ENCODE peak calls at places on chromosomes 12 and 14, in four cellular contexts. One of them, this sample, is unnamed.
A peak's percentile ranks its signal among the peaks of the same experiment; 100 is the strongest.

GRCh38 chr12:84910549-84911241 is 1.9 kb downstream of the SLC6A15 start:
- DNase-seq in tibial nerve: no peak
- DNase-seq in heart left ventricle: no peak
- DNase-seq in K562: no peak
- DNase-seq in this sample: no peak

GRCh38 chr12:87801860-87802720 is 227.1 kb downstream of the C12orf50 start:
- DNase-seq in K562: no peak
- DNase-seq in tibial nerve: no peak
- DNase-seq in heart left ventricle: no peak
- DNase-seq in this sample: no peak

GRCh38 chr12:116065561-116065960 is 211.9 kb downstream of the MED13L start:
- DNase-seq in heart left ventricle: no peak
- DNase-seq in K562: no peak
- DNase-seq in tibial nerve: no peak
- DNase-seq in this sample: no peak

GRCh38 chr12:58288191-58288590 is 346.8 kb downstream of the ATP23 start:
- DNase-seq in K562: no peak
- DNase-seq in tibial nerve: no peak
- DNase-seq in heart left ventricle: no peak
- DNase-seq in this sample: no peak

GRCh38 chr14:65506801-65507200 is 94.3 kb downstream of the FUT8 start:
- DNase-seq in K562: no peak
- DNase-seq in tibial nerve: no peak
- DNase-seq in heart left ventricle: no peak
- DNase-seq in this sample: no peak

GRCh38 chr12:89857652-89858274 is 149.1 kb upstream of the ATP2B1 start:
- DNase-seq in K562: no peak
- DNase-seq in tibial nerve: no peak
- DNase-seq in heart left ventricle: no peak
- DNase-seq in this sample: peak; percentile 8

GRCh38 chr12:9866786-9867379 is 2.3 kb downstream of the CLEC2B start:
- DNase-seq in heart left ventricle: no peak
- DNase-seq in K562: no peak
- DNase-seq in tibial nerve: no peak
- DNase-seq in this sample: peak; percentile 4

GRCh38 chr12:42382013-42382696 is 56.2 kb downstream of the PPHLN1 start:
- DNase-seq in K562: no peak
- DNase-seq in tibial nerve: no peak
- DNase-seq in heart left ventricle: no peak
- DNase-seq in this sample: no peak

GRCh38 chr12:57238854-57239554 is 9.5 kb downstream of the SHMT2 start:
- DNase-seq in K562: peak; percentile 93
- DNase-seq in heart left ventricle: peak; percentile 90
- DNase-seq in tibial nerve: peak; percentile 76
- DNase-seq in this sample: peak; percentile 90

GRCh38 chr14:89378119-89378518 is 38.9 kb downstream of the FOXN3 start:
- DNase-seq in tibial nerve: no peak
- DNase-seq in heart left ventricle: no peak
- DNase-seq in K562: no peak
- DNase-seq in this sample: no peak

GRCh38 chr12:69688496-69689427 is 10.3 kb downstream of the BEST3 start:
- DNase-seq in tibial nerve: no peak
- DNase-seq in K562: peak; percentile 76
- DNase-seq in heart left ventricle: peak; percentile 33
- DNase-seq in this sample: peak; percentile 66

GRCh38 chr12:131907379-131908081 is 13.1 kb downstream of the ULK1 start:
- DNase-seq in heart left ventricle: no peak
- DNase-seq in K562: no peak
- DNase-seq in tibial nerve: no peak
- DNase-seq in this sample: no peak

GRCh38 chr12:55693323-55694187 is 14.1 kb downstream of the ITGA7 start:
- DNase-seq in K562: no peak
- DNase-seq in tibial nerve: no peak
- DNase-seq in heart left ventricle: no peak
- DNase-seq in this sample: no peak

GRCh38 chr14:35001624-35002023 is 18.8 kb downstream of the SRP54 start:
- DNase-seq in heart left ventricle: no peak
- DNase-seq in tibial nerve: no peak
- DNase-seq in K562: no peak
- DNase-seq in this sample: no peak

GRCh38 chr12:19129121-19129485 is 430 bp upstream of the PLEKHA5 start:
- DNase-seq in heart left ventricle: no peak
- DNase-seq in K562: no peak
- DNase-seq in tibial nerve: no peak
- DNase-seq in this sample: no peak

GRCh38 chr14:101004954-101005353 is 101.4 kb upstream of the RTL1 start:
- DNase-seq in K562: no peak
- DNase-seq in heart left ventricle: no peak
- DNase-seq in tibial nerve: no peak
- DNase-seq in this sample: no peak

GRCh38 chr14:85934123-85934885 is 404.4 kb downstream of the FLRT2 start:
- DNase-seq in K562: peak; percentile 1
- DNase-seq in heart left ventricle: peak; percentile 33
- DNase-seq in tibial nerve: no peak
- DNase-seq in this sample: peak; percentile 92

GRCh38 chr12:51371295-51371953 is 19.8 kb downstream of the GALNT6 start:
- DNase-seq in tibial nerve: no peak
- DNase-seq in heart left ventricle: peak; percentile 36
- DNase-seq in K562: no peak
- DNase-seq in this sample: no peak

GRCh38 chr14:50659327-50659974 is 8.7 kb downstream of the SAV1 start:
- DNase-seq in heart left ventricle: peak; percentile 31
- DNase-seq in K562: no peak
- DNase-seq in tibial nerve: no peak
- DNase-seq in this sample: peak; percentile 5

GRCh38 chr12:18242380-18243089 is 18.8 kb upstream of the PIK3C2G start:
- DNase-seq in tibial nerve: no peak
- DNase-seq in heart left ventricle: no peak
- DNase-seq in K562: no peak
- DNase-seq in this sample: no peak

GRCh38 chr12:70213707-70214106 is 29.5 kb upstream of the CNOT2 start:
- DNase-seq in tibial nerve: no peak
- DNase-seq in heart left ventricle: no peak
- DNase-seq in K562: no peak
- DNase-seq in this sample: no peak

GRCh38 chr12:94511506-94511905 is 51.8 kb upstream of the CEP83 start:
- DNase-seq in heart left ventricle: no peak
- DNase-seq in tibial nerve: no peak
- DNase-seq in K562: no peak
- DNase-seq in this sample: no peak

GRCh38 chr12:6958609-6959375 is 7.6 kb downstream of the PTPN6 start:
- DNase-seq in K562: no peak
- DNase-seq in tibial nerve: no peak
- DNase-seq in heart left ventricle: no peak
- DNase-seq in this sample: no peak

GRCh38 chr12:41151789-41152188 is 36.3 kb upstream of the PDZRN4 start:
- DNase-seq in heart left ventricle: no peak
- DNase-seq in K562: no peak
- DNase-seq in tibial nerve: no peak
- DNase-seq in this sample: no peak

GRCh38 chr14:49033131-49033530 is 553.0 kb downstream of the RPS29 start:
- DNase-seq in heart left ventricle: no peak
- DNase-seq in tibial nerve: no peak
- DNase-seq in K562: no peak
- DNase-seq in this sample: no peak

GRCh38 chr14:100844082-100844408 is 18.1 kb downstream of the MEG3 start:
- DNase-seq in heart left ventricle: no peak
- DNase-seq in K562: no peak
- DNase-seq in tibial nerve: no peak
- DNase-seq in this sample: no peak

GRCh38 chr14:99655521-99655920 is 10.6 kb downstream of the HHIPL1 start:
- DNase-seq in heart left ventricle: no peak
- DNase-seq in K562: no peak
- DNase-seq in tibial nerve: no peak
- DNase-seq in this sample: no peak

GRCh38 chr12:90854136-90854689 is 100.8 kb downstream of the CCER1 start:
- DNase-seq in heart left ventricle: no peak
- DNase-seq in tibial nerve: no peak
- DNase-seq in K562: peak; percentile 16
- DNase-seq in this sample: peak; percentile 4

GRCh38 chr14:47332099-47332498 is 343.3 kb downstream of the MDGA2 start:
- DNase-seq in K562: no peak
- DNase-seq in tibial nerve: no peak
- DNase-seq in heart left ventricle: no peak
- DNase-seq in this sample: no peak

GRCh38 chr12:91562476-91562875 is 379.9 kb upstream of the DCN start:
- DNase-seq in tibial nerve: no peak
- DNase-seq in heart left ventricle: no peak
- DNase-seq in K562: no peak
- DNase-seq in this sample: no peak

GRCh38 chr12:50799908-50800307 is 36.0 kb downstream of the ATF1 start:
- DNase-seq in tibial nerve: no peak
- DNase-seq in heart left ventricle: no peak
- DNase-seq in K562: no peak
- DNase-seq in this sample: peak; percentile 12

GRCh38 chr14:80212025-80212402 is 710 bp upstream of the DIO2 start:
- DNase-seq in K562: no peak
- DNase-seq in tibial nerve: no peak
- DNase-seq in heart left ventricle: no peak
- DNase-seq in this sample: no peak

GRCh38 chr12:114384746-114385145 is 21.2 kb downstream of the TBX5 start:
- DNase-seq in tibial nerve: no peak
- DNase-seq in K562: no peak
- DNase-seq in heart left ventricle: no peak
- DNase-seq in this sample: no peak

GRCh38 chr14:92675421-92675820 is 73.0 kb downstream of the LGMN start:
- DNase-seq in K562: no peak
- DNase-seq in heart left ventricle: no peak
- DNase-seq in tibial nerve: no peak
- DNase-seq in this sample: no peak
- TF ChIP-seq POLR2A in K562: no peak
- TF ChIP-seq POLR2A in heart left ventricle: no peak
- TF ChIP-seq POLR2A in tibial nerve: no peak
- TF ChIP-seq POLR2A in this sample: no peak

GRCh38 chr12:2960432-2960956 is 1.3 kb downstream of the TEAD4 start:
- DNase-seq in K562: peak; percentile 35
- DNase-seq in heart left ventricle: no peak
- DNase-seq in tibial nerve: no peak
- DNase-seq in this sample: no peak

GRCh38 chr12:2960996-2961616 is 1.9 kb downstream of the TEAD4 start:
- DNase-seq in tibial nerve: no peak
- DNase-seq in K562: peak; percentile 13
- DNase-seq in heart left ventricle: no peak
- DNase-seq in this sample: no peak

GRCh38 chr12:2959194-2959507 is at the start of gene TEAD4:
- DNase-seq in K562: peak; percentile 76
- DNase-seq in heart left ventricle: peak; percentile 79
- DNase-seq in tibial nerve: no peak
- DNase-seq in this sample: no peak

GRCh38 chr12:2958432-2959193 is 584 bp upstream of the TEAD4 start:
- DNase-seq in tibial nerve: no peak
- DNase-seq in heart left ventricle: peak; percentile 73
- DNase-seq in K562: peak; percentile 72
- DNase-seq in this sample: no peak

GRCh38 chr12:2959508-2960431 is 573 bp downstream of the TEAD4 start:
- DNase-seq in tibial nerve: no peak
- DNase-seq in K562: peak; percentile 54
- DNase-seq in heart left ventricle: peak; percentile 69
- DNase-seq in this sample: no peak
- TF ChIP-seq POLR2A in tibial nerve: no peak
- TF ChIP-seq POLR2A in K562: peak; percentile 37
- TF ChIP-seq POLR2A in heart left ventricle: peak; percentile 43
- TF ChIP-seq POLR2A in this sample: no peak

GRCh38 chr14:77012193-77012592 is 16.3 kb downstream of the IRF2BPL start:
- DNase-seq in heart left ventricle: no peak
- DNase-seq in tibial nerve: no peak
- DNase-seq in K562: no peak
- DNase-seq in this sample: no peak

GRCh38 chr14:77018785-77019184 is 9.7 kb downstream of the IRF2BPL start:
- DNase-seq in heart left ventricle: no peak
- DNase-seq in K562: no peak
- DNase-seq in tibial nerve: no peak
- DNase-seq in this sample: no peak

GRCh38 chr14:77011226-77011762 is 17.2 kb downstream of the IRF2BPL start:
- DNase-seq in tibial nerve: no peak
- DNase-seq in K562: no peak
- DNase-seq in heart left ventricle: no peak
- DNase-seq in this sample: no peak

GRCh38 chr14:77014734-77015133 is 13.8 kb downstream of the IRF2BPL start:
- DNase-seq in K562: no peak
- DNase-seq in tibial nerve: no peak
- DNase-seq in heart left ventricle: no peak
- DNase-seq in this sample: no peak

GRCh38 chr14:77014004-77014604 is 14.4 kb downstream of the IRF2BPL start:
- DNase-seq in tibial nerve: no peak
- DNase-seq in K562: no peak
- DNase-seq in heart left ventricle: peak; percentile 80
- DNase-seq in this sample: no peak
- TF ChIP-seq POLR2A in tibial nerve: no peak
- TF ChIP-seq POLR2A in K562: no peak
- TF ChIP-seq POLR2A in heart left ventricle: no peak
- TF ChIP-seq POLR2A in this sample: no peak

GRCh38 chr12:124457287-124458219 is 109.9 kb downstream of the NCOR2 start:
- DNase-seq in heart left ventricle: peak; percentile 77
- DNase-seq in tibial nerve: peak; percentile 82
- DNase-seq in K562: no peak
- DNase-seq in this sample: peak; percentile 65
- TF ChIP-seq POLR2A in heart left ventricle: no peak
- TF ChIP-seq POLR2A in tibial nerve: no peak
- TF ChIP-seq POLR2A in K562: no peak
- TF ChIP-seq POLR2A in this sample: no peak

DNA sequence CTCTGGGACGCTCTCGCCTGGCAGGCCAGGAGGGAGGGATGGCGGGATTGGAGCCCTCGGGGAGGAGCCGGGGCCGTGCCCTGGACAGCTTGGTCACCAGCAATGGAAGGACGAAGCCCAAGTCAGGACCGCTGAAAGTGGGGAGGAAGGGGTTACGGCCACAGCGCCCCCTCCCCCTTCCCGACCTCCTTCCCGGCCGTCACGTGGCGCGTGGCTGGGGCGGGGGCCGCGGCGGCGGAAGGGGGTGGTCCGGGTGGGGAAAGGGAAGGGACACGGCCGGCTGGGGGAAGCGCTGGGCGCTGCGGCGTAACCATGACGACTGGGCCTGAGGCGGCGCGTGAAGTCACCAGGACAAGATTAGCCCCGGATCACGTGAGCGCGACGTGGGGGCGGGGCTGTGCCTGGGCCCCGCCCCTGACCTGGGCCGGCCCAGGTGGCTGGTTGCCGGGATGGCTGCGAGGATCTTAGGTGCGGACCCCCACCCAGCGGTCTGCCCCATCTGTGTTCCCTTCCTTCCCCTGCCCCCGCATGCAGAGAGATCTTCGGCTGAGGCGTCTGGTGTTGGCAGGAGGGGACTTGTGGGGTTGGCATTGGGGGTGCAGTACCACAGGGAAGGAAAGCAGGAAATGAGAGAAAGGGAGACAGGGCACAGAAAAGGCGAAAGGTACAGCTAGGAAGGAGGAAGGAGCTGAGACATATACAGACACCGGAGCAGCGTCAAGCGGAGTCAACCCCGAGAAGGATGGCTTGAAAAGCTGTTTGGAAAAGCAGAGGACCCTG is 6.2 kb downstream of the MAP3K12 start:
- DNase-seq in K562: peak; percentile 96
- DNase-seq in heart left ventricle: peak; percentile 94
- DNase-seq in tibial nerve: peak; percentile 90
- DNase-seq in this sample: peak; percentile 91
- TF ChIP-seq POLR2A in K562: peak; percentile 69
- TF ChIP-seq POLR2A in heart left ventricle: peak; percentile 53
- TF ChIP-seq POLR2A in tibial nerve: peak; percentile 67
- TF ChIP-seq POLR2A in this sample: peak; percentile 80